ENCODE peak calls at places on chromosomes 4 and X, in nine cellular contexts. Y is OCI-LY7, P is mammary epithelial cell, U is HepG2, K is heart right ventricle, V is A549, T is endodermal cell, I is ovary, G is right atrium auricular region. M is an unnamed sample.

GRCh38 chr4:91448668-91449330 is 855.0 kb upstream of the GRID2 start:
- DNase-seq in Y (no peak), P (peak), U (no peak), K (no peak), V (no peak), T (no peak), I (no peak), G (no peak), M (no peak)

GRCh38 chr4:24121395-24122175 is 231.7 kb upstream of the PPARGC1A start:
- DNase-seq in Y (no peak), P (no peak), U (no peak), K (no peak), V (no peak), T (peak), I (no peak), G (no peak), M (no peak)

GRCh38 chrX:25219480-25219879 is 203.7 kb upstream of the ARX start:
- DNase-seq in Y (no peak), P (no peak), U (no peak), K (no peak), V (no peak), T (no peak), I (no peak), G (no peak), M (no peak)

GRCh38 chr4:116099596-116099995 is 985.8 kb downstream of the TRAM1L1 start:
- DNase-seq in Y (no peak), P (peak), U (no peak), K (no peak), V (no peak), T (no peak), I (no peak), G (no peak), M (no peak)

GRCh38 chrX:107826286-107827136 is 845 bp downstream of the MID2 start:
- DNase-seq in Y (no peak), P (peak), U (no peak), K (peak), V (peak), T (peak), I (peak), G (no peak), M (peak)

GRCh38 chr4:114043116-114043515 is 63.7 kb upstream of the ARSJ start:
- DNase-seq in Y (no peak), P (peak), U (no peak), K (no peak), V (no peak), T (no peak), I (no peak), G (no peak), M (no peak)

GRCh38 chr4:141427726-141428296 is 207.1 kb downstream of the ZNF330 start:
- DNase-seq in Y (no peak), P (peak), U (no peak), K (no peak), V (no peak), T (no peak), I (no peak), G (no peak), M (no peak)

GRCh38 chrX:139739138-139739537 is 31.2 kb upstream of the MCF2 start:
- DNase-seq in Y (no peak), P (peak), U (no peak), K (no peak), V (no peak), T (no peak), I (no peak), G (no peak), M (no peak)

GRCh38 chr4:14143892-14144291 is 516.4 kb upstream of the BOD1L1 start:
- DNase-seq in Y (peak), P (no peak), U (no peak), K (no peak), V (peak), T (no peak), I (no peak), G (no peak), M (no peak)

GRCh38 chr4:173301518-173302201 is 32.5 kb downstream of the HMGB2 start:
- DNase-seq in Y (peak), P (no peak), U (no peak), K (no peak), V (no peak), T (no peak), I (no peak), G (no peak), M (no peak)

GRCh38 chrX:48835524-48836329 is at the start of gene PCSK1N:
- DNase-seq in Y (no peak), P (peak), U (peak), K (no peak), V (peak), T (peak), I (no peak), G (no peak), M (no peak)

GRCh38 chr4:83964996-83965541 is 429.2 kb downstream of the GPAT3 start:
- DNase-seq in Y (peak), P (peak), U (no peak), K (no peak), V (no peak), T (no peak), I (no peak), G (no peak), M (no peak)

DNA sequence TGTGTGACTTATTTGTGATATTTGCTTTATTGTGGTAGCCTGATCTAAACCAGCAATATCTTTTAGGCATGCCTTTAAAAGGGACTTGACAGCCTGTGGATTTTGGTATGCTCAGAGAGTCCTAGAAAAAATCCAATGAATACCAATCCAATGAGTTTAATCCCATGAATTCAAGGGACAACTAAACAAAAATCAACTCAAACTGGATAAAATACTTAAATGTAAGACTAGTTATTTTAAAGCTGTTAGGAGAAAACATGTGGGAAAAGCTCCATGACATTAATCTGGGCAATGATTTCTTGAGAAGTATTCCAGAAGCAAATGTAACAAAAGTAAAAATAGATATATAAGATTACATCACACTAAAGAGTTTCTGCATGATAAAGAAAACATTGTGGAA is 711.5 kb upstream of the PITX2 start:
- DNase-seq in Y (no peak), P (no peak), U (no peak), K (no peak), V (no peak), T (no peak), I (no peak), G (no peak), M (no peak)
- H3K27ac ChIP-seq in Y (no peak), P (no peak), U (no peak), K (no peak), V (no peak), T (no peak), I (no peak), G (no peak), M (no peak)

GRCh38 chr4:1080961-1081688 is 32.2 kb downstream of the RNF212 start:
- DNase-seq in Y (no peak), P (peak), U (no peak), K (no peak), V (peak), T (no peak), I (no peak), G (no peak), M (no peak)

GRCh38 chr4:1081689-1082040 is 31.7 kb downstream of the RNF212 start:
- DNase-seq in Y (no peak), P (no peak), U (no peak), K (no peak), V (peak), T (no peak), I (no peak), G (no peak), M (no peak)

GRCh38 chr4:1084394-1084793 is 29.0 kb downstream of the RNF212 start:
- DNase-seq in Y (no peak), P (no peak), U (no peak), K (no peak), V (no peak), T (no peak), I (no peak), G (no peak), M (no peak)

GRCh38 chr4:1080432-1080831 is 32.9 kb downstream of the RNF212 start:
- DNase-seq in Y (no peak), P (no peak), U (no peak), K (no peak), V (no peak), T (no peak), I (no peak), G (no peak), M (no peak)

DNA sequence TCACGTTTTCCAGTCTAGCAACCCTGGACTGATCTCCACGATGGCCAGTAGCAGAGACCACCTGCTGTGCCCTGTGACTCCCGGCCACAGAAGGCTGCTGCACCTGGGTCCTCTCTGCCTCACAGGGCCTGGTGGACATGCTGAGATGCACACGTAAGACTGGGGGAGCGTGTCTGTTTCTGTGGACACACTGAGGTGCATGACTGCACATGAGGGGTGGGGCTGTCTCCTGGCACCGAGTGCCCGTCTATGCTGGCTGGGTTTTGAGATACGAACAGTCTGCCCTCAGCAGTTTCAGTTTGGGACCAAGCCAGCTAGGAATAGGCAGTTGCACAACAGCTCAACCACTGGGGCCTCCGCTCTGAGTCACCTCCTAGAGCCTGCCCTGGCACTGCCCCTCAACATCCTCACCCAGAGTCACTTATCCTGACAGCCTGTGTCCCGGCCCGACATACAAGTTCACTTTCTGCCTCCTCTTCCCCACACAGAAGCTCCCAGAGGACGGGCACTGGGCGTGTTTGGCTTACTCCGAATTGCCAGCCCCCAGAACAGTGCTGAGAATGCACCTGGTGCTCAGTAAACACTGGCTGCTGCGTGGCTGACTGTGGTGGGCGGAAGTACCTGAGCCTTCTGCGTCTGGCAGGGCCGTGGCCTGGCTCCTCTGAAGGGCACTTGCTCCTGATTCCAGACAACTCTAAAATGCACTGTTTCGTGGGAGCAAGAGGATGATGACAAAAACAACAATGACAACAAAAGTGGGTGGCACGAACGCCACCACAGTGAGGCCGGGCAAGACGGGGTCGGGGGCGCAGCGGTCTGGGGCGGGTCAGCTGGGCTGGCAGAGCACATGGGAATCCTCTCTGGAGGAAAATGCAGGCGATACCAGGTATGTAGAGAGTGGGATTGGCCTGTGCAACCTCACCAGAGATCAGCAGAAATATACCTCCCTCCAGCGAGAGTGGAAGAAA is 30.9 kb downstream of the RNF212 start:
- DNase-seq in Y (no peak), P (peak), U (no peak), K (peak), V (peak), T (no peak), I (no peak), G (peak), M (peak)
- H3K27ac ChIP-seq in Y (no peak), P (peak), U (no peak), K (no peak), V (peak), T (no peak), I (no peak), G (no peak), M (no peak)

DNA sequence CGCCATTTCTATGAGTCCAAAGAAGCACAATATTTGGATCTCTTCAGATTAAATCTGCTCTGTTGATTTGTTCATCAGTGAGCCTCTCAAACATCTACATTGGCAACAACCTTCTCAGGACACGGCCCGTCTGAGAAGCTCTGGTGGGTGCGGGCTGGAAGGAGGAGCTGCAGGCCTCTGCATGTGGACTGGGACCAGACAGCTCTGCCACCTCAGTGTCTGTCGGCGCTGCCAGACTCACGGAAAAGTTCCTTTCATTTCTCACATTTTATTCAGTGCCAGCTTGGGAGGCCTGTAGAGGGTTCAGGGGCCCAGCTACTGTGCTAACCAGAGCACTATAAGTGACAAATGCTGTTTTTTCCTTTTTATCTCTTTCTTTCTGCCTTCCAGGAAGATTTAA is 23.0 kb upstream of the HOPX start:
- DNase-seq in Y (no peak), P (no peak), U (no peak), K (no peak), V (no peak), T (no peak), I (no peak), G (no peak), M (no peak)
- H3K27ac ChIP-seq in Y (no peak), P (no peak), U (no peak), K (no peak), V (no peak), T (no peak), I (no peak), G (no peak), M (no peak)

GRCh38 chrX:334971-335757 is 16.6 kb upstream of the GTPBP6 start:
- DNase-seq in Y (no peak), P (no peak), U (no peak), K (no peak), V (no peak), T (no peak), I (no peak), G (no peak), M (peak)
- H3K27ac ChIP-seq in Y (no peak), P (no peak), U (no peak), K (no peak), V (no peak), T (no peak), I (no peak), G (no peak), M (no peak)

GRCh38 chrX:115332832-115333231 is 43.3 kb downstream of the LUZP4 start:
- DNase-seq in Y (no peak), P (no peak), U (no peak), K (no peak), V (no peak), T (no peak), I (no peak), G (no peak), M (no peak)
- H3K27ac ChIP-seq in Y (no peak), P (no peak), U (no peak), K (no peak), V (peak), T (no peak), I (no peak), G (no peak), M (no peak)

DNA sequence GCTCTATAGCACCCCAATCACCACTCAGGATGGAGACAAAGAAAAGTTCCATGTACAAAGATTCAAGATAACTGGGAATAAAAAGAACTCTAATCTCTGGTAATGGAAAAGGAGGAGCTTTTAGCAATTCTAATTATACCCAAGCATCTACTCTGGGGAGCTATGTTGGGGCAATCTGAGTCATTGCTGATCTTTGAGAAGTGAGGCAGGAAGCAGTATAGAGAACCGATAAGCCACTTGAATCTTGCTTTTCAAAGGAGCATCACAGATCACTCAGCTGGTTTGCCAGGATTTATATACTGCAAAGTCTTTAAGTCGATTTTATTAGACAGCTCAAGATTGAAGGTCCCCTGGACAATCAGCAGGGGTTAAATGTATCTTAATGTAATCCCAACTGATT is 220.0 kb downstream of the ENOX2 start:
- DNase-seq in Y (no peak), P (no peak), U (no peak), K (no peak), V (no peak), T (no peak), I (no peak), G (no peak), M (no peak)
- H3K27ac ChIP-seq in Y (no peak), P (no peak), U (no peak), K (no peak), V (no peak), T (no peak), I (no peak), G (no peak), M (peak)

DNA sequence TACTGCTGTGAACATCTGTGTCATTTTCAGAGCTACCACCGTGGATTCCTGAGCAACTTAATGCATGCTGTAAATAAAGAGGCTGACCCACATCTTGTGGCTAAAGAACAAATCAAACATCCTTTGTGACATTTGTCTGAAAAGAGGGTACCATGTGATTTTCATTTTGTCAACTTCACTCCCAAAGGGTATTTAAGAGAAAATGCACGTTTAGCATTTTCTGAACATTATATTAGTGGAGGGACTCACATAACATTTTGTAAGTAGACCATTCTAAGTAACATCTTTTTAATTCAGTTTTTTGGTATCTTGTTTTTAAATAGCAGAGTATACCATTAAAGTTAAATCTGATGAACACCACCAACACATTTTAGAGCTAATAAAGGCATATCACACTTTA is 17.0 kb upstream of the CPE start:
- DNase-seq in Y (no peak), P (no peak), U (no peak), K (no peak), V (no peak), T (no peak), I (no peak), G (no peak), M (no peak)
- H3K27ac ChIP-seq in Y (no peak), P (no peak), U (no peak), K (no peak), V (no peak), T (no peak), I (no peak), G (no peak), M (no peak)

GRCh38 chr4:140042634-140043033 is 111.3 kb downstream of the MAML3 start:
- DNase-seq in Y (no peak), P (no peak), U (no peak), K (no peak), V (no peak), T (no peak), I (no peak), G (no peak), M (no peak)

GRCh38 chr4:140037353-140038030 is 116.5 kb downstream of the MAML3 start:
- DNase-seq in Y (no peak), P (peak), U (peak), K (no peak), V (peak), T (no peak), I (no peak), G (no peak), M (no peak)

GRCh38 chr4:140038031-140038533 is 115.9 kb downstream of the MAML3 start:
- DNase-seq in Y (no peak), P (peak), U (peak), K (no peak), V (no peak), T (no peak), I (no peak), G (no peak), M (no peak)
- H3K27ac ChIP-seq in Y (no peak), P (no peak), U (peak), K (no peak), V (peak), T (no peak), I (no peak), G (no peak), M (peak)

GRCh38 chr4:8291036-8291682 is 21.6 kb downstream of the HTRA3 start:
- DNase-seq in Y (no peak), P (no peak), U (no peak), K (no peak), V (no peak), T (no peak), I (no peak), G (no peak), M (peak)

GRCh38 chr4:8290701-8290970 is 21.1 kb downstream of the HTRA3 start:
- DNase-seq in Y (no peak), P (no peak), U (no peak), K (peak), V (no peak), T (peak), I (peak), G (no peak), M (peak)

GRCh38 chr4:8291701-8292387 is 22.3 kb downstream of the HTRA3 start:
- DNase-seq in Y (no peak), P (no peak), U (no peak), K (no peak), V (no peak), T (no peak), I (peak), G (no peak), M (peak)

GRCh38 chr4:8289151-8289750 is 19.7 kb downstream of the HTRA3 start:
- DNase-seq in Y (no peak), P (no peak), U (no peak), K (no peak), V (no peak), T (peak), I (peak), G (no peak), M (peak)

DNA sequence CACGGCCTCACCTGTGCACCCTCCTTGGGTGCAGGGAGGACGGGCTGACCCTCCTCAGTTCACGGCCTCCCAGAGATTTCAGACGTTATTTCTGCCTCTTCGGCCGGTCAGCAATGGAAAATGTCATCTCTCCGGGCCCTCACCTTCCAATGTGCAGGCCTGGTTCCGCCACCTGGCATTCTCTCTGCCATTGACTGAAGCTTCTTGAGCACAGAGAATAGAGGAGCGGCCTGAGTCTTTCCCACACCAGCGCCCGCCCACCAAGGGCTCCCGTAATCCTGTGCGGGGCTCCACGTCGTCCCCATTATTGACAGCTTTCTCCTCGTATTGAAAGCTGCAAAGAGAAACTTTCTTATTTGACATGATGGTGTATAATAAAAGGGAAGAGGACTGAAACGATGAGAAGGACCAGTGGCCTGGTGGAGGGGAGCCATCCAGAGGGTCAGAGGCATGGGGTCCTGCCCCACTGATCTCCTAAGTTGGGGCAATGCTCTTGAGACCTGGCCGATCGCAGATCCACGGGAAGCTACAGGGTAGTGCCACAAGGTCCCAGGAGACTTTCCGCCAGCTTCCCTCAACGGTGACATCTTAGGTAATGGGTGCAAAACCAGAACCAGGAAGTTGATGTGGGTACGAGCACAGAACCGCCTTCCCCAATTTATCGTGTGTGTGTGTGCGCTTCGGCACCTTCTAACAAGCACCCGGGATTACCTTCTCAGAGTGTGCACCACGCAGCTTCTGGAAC is 20.6 kb downstream of the HTRA3 start:
- DNase-seq in Y (no peak), P (no peak), U (no peak), K (no peak), V (no peak), T (peak), I (peak), G (no peak), M (peak)
- H3K27ac ChIP-seq in Y (no peak), P (no peak), U (no peak), K (no peak), V (no peak), T (no peak), I (no peak), G (no peak), M (no peak)

GRCh38 chr4:39933689-39934590 is 43.8 kb downstream of the PDS5A start:
- DNase-seq in Y (no peak), P (no peak), U (no peak), K (no peak), V (no peak), T (no peak), I (no peak), G (no peak), M (no peak)
- H3K27ac ChIP-seq in Y (no peak), P (no peak), U (no peak), K (no peak), V (no peak), T (no peak), I (no peak), G (no peak), M (peak)